ENCODE peak calls at places on chromosomes 3 and 15, in four cellular contexts. U is GM12878, E is HL-60, M is K562. Y is an unnamed sample.

GRCh38 chr3:62638316-62638715 is 236.9 kb downstream of the CADPS start:
- DNase-seq in M (no peak), E (no peak), U (no peak), Y (no peak)

GRCh38 chr3:29718661-29719065 is 437.8 kb downstream of the RBMS3 start:
- DNase-seq in U (no peak), E (no peak), M (no peak), Y (no peak)

GRCh38 chr3:144866504-144866903 is 894.9 kb downstream of the DIPK2A start:
- DNase-seq in E (no peak), M (no peak), U (no peak), Y (no peak)

GRCh38 chr3:13884851-13885703 is 5.2 kb upstream of the WNT7A start:
- DNase-seq in E (peak; percentile 1), M (peak; percentile 82), U (no peak), Y (peak; percentile 47)

GRCh38 chr3:194279106-194279505 is 72.0 kb downstream of the CPN2 start:
- DNase-seq in E (no peak), M (no peak), U (no peak), Y (no peak)

GRCh38 chr3:188133646-188134045 is 20.3 kb upstream of the LPP start:
- DNase-seq in M (no peak), E (no peak), U (no peak), Y (no peak)

GRCh38 chr15:58386641-58387040 is 45.1 kb upstream of the LIPC start:
- DNase-seq in E (no peak), U (no peak), M (no peak), Y (no peak)

GRCh38 chr15:73573572-73573971 is 59.6 kb downstream of the NPTN start:
- DNase-seq in U (no peak), M (no peak), E (no peak), Y (no peak)

GRCh38 chr3:152050782-152051405 is 177.5 kb downstream of the SUCNR1 start:
- DNase-seq in U (no peak), E (no peak), M (no peak), Y (no peak)

GRCh38 chr3:58271901-58272501 is 34.0 kb upstream of the RPP14 start:
- DNase-seq in U (no peak), M (no peak), E (peak; percentile 38), Y (no peak)

GRCh38 chr15:73700041-73700842 is 16.1 kb downstream of the CD276 start:
- DNase-seq in M (peak; percentile 72), E (no peak), U (peak; percentile 12), Y (peak; percentile 63)

GRCh38 chr3:58441514-58442450 is 8.2 kb upstream of the PDHB start:
- DNase-seq in M (no peak), U (no peak), E (no peak), Y (no peak)

GRCh38 chr15:90000175-90000923 is 775 bp upstream of the ZNF710 start:
- DNase-seq in E (no peak), U (no peak), M (peak; percentile 33), Y (peak; percentile 55)

GRCh38 chr15:77993374-77993911 is 84.1 kb downstream of the TBC1D2B start:
- DNase-seq in U (no peak), E (no peak), M (no peak), Y (no peak)

GRCh38 chr15:68652141-68652540 is 73.3 kb downstream of the CORO2B start:
- DNase-seq in E (no peak), U (no peak), M (no peak), Y (no peak)

GRCh38 chr3:95813261-95813660 is 1001.1 kb upstream of the EPHA6 start:
- DNase-seq in M (no peak), U (no peak), E (no peak), Y (no peak)

GRCh38 chr15:61200626-61201025 is 28.5 kb downstream of the RORA start:
- DNase-seq in U (no peak), M (no peak), E (no peak), Y (no peak)

GRCh38 chr15:94972314-94972713 is 741.0 kb downstream of the MCTP2 start:
- DNase-seq in U (no peak), M (no peak), E (no peak), Y (no peak)

GRCh38 chr3:52193059-52193458 is 4.9 kb upstream of the ALAS1 start:
- DNase-seq in E (no peak), U (no peak), M (no peak), Y (no peak)
- TF ChIP-seq SPI1 in E (no peak), U (no peak), M (no peak), Y (no peak)

DNA sequence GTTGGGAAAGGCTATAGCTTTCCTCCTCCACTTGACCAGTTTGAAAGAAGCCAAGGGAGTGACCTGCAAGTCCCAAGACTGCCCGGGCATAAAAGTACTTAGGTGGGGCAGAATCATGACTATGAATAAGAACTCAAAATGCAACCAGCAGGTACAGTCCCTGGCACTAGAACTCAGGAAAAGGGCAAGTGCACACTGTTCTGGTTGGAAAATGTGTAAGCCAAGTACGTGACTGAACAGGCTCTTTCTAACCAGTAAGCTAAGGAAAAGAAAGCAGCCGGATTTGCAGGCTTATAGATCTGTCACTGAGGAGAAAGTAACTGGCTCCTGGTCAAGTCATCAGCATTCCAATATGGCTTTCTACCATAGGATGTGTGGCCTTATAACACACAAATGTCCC is 101.2 kb upstream of the SLC4A7 start:
- DNase-seq in E (no peak), U (no peak), M (no peak), Y (no peak)
- TF ChIP-seq POLR2AphosphoS5 in E (no peak), U (no peak), M (no peak), Y (no peak)

GRCh38 chr3:141764946-141765345 is 1.7 kb downstream of the GRK7 start:
- DNase-seq in U (no peak), E (no peak), M (no peak), Y (no peak)
- TF ChIP-seq SPI1 in U (no peak), E (no peak), M (no peak), Y (no peak)

GRCh38 chr3:53473422-53473821 is 21.0 kb upstream of the CACNA1D start:
- DNase-seq in M (no peak), E (no peak), U (no peak), Y (no peak)
- TF ChIP-seq POLR2AphosphoS5 in M (no peak), E (no peak), U (no peak), Y (no peak)

GRCh38 chr3:15726881-15727280 is 70.9 kb downstream of the ANKRD28 start:
- DNase-seq in M (no peak), E (no peak), U (no peak), Y (no peak)

GRCh38 chr3:15724446-15724845 is 73.3 kb downstream of the ANKRD28 start:
- DNase-seq in U (no peak), M (no peak), E (no peak), Y (no peak)

GRCh38 chr3:15722877-15723623 is 74.7 kb downstream of the ANKRD28 start:
- DNase-seq in U (no peak), E (no peak), M (no peak), Y (no peak)

GRCh38 chr3:15726043-15726442 is 71.7 kb downstream of the ANKRD28 start:
- DNase-seq in U (peak; percentile 60), E (no peak), M (no peak), Y (peak; percentile 5)

DNA sequence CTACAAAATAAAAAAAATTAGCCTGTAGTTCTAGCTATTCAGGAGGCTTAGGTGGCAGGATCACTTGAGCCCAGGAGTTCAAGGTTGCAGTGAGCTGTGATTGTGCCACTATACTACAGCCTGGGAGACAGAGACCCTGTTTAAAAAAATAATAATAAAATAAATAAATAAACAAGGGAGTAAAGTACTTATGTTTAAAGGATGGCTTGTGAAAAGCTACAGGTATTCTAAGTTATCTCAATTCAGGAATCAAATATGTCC is 74.2 kb downstream of the ANKRD28 start:
- DNase-seq in E (no peak), M (no peak), U (no peak), Y (no peak)
- TF ChIP-seq SPI1 in E (no peak), M (no peak), U (no peak), Y (no peak)

DNA sequence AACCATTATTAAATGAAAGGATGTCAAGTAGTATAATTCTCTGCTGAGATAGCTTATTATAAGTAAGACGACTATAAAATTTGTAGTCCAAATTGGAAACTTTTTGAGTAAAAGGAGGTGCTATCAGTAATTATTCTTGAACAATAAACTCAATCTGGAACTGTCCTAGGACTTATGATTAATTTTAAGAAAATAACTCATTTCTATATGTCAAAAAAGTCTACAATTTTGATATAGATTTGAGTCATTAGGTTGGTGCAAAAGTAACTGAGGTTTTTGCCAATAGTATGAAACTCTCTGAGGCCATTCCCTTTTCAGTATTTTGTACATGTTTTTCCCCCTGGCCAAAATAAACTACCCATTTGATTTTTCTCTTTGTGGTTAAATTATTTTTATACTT is 41.0 kb downstream of the LEKR1 start:
- DNase-seq in E (no peak), M (no peak), U (no peak), Y (no peak)
- TF ChIP-seq POLR2AphosphoS5 in E (no peak), M (no peak), U (no peak), Y (no peak)

GRCh38 chr3:73624363-73625123 is at the start of gene PDZRN3:
- DNase-seq in M (no peak), U (no peak), E (no peak), Y (no peak)
- TF ChIP-seq SPI1 in M (no peak), U (no peak), E (no peak), Y (no peak)

GRCh38 chr3:104546301-104546700 is 820.4 kb upstream of the ALCAM start:
- DNase-seq in E (no peak), M (no peak), U (no peak), Y (no peak)

GRCh38 chr3:104549099-104549714 is 817.5 kb upstream of the ALCAM start:
- DNase-seq in E (no peak), U (no peak), M (no peak), Y (no peak)

GRCh38 chr3:104548401-104548800 is 818.3 kb upstream of the ALCAM start:
- DNase-seq in E (no peak), M (no peak), U (no peak), Y (no peak)

GRCh38 chr3:104547040-104547439 is 819.7 kb upstream of the ALCAM start:
- DNase-seq in M (no peak), E (no peak), U (no peak), Y (no peak)
- TF ChIP-seq POLR2AphosphoS5 in M (no peak), E (no peak), U (no peak), Y (no peak)

Y was measured in GM12891.